ENCODE peak calls at places on chromosomes 16 and 17, in ten cellular contexts. One of them, this sample, is unnamed.

GRCh38 chr17:3710951-3711383 is 12.7 kb upstream of the HASPIN start:
- DNase-seq in neural progenitor cell: no peak
- DNase-seq in AG04450: no peak
- DNase-seq in ovary: no peak
- DNase-seq in lung: no peak
- DNase-seq in astrocyte: peak
- DNase-seq in fibroblast of lung: peak
- DNase-seq in tibial nerve: no peak
- DNase-seq in OCI-LY7: peak
- DNase-seq in psoas muscle: no peak
- DNase-seq in this sample: peak

GRCh38 chr17:45228985-45229517 is 7.4 kb downstream of the FMNL1 start:
- DNase-seq in neural progenitor cell: peak
- DNase-seq in AG04450: peak
- DNase-seq in ovary: peak
- DNase-seq in lung: peak
- DNase-seq in astrocyte: peak
- DNase-seq in fibroblast of lung: peak
- DNase-seq in tibial nerve: peak
- DNase-seq in OCI-LY7: peak
- DNase-seq in psoas muscle: peak
- DNase-seq in this sample: peak

GRCh38 chr16:17204248-17205043 is 266.3 kb downstream of the XYLT1 start:
- DNase-seq in neural progenitor cell: no peak
- DNase-seq in AG04450: no peak
- DNase-seq in ovary: no peak
- DNase-seq in lung: no peak
- DNase-seq in astrocyte: no peak
- DNase-seq in fibroblast of lung: no peak
- DNase-seq in tibial nerve: no peak
- DNase-seq in OCI-LY7: no peak
- DNase-seq in psoas muscle: no peak
- DNase-seq in this sample: no peak

GRCh38 chr17:83173997-83174858 is 94.8 kb downstream of the METRNL start:
- DNase-seq in neural progenitor cell: peak
- DNase-seq in AG04450: no peak
- DNase-seq in ovary: peak
- DNase-seq in lung: peak
- DNase-seq in astrocyte: no peak
- DNase-seq in fibroblast of lung: no peak
- DNase-seq in tibial nerve: peak
- DNase-seq in OCI-LY7: peak
- DNase-seq in psoas muscle: peak
- DNase-seq in this sample: no peak

GRCh38 chr17:56570199-56570598 is 23.3 kb upstream of the NOG start:
- DNase-seq in neural progenitor cell: no peak
- DNase-seq in AG04450: no peak
- DNase-seq in ovary: no peak
- DNase-seq in lung: no peak
- DNase-seq in astrocyte: no peak
- DNase-seq in fibroblast of lung: no peak
- DNase-seq in tibial nerve: no peak
- DNase-seq in OCI-LY7: no peak
- DNase-seq in psoas muscle: no peak
- DNase-seq in this sample: no peak

GRCh38 chr16:50696575-50697420 is 3.4 kb downstream of the NOD2 start:
- DNase-seq in neural progenitor cell: no peak
- DNase-seq in AG04450: no peak
- DNase-seq in ovary: peak
- DNase-seq in lung: peak
- DNase-seq in astrocyte: peak
- DNase-seq in fibroblast of lung: peak
- DNase-seq in tibial nerve: peak
- DNase-seq in OCI-LY7: no peak
- DNase-seq in psoas muscle: peak
- DNase-seq in this sample: peak

GRCh38 chr17:20043034-20043433 is 33.9 kb downstream of the SPECC1 start:
- DNase-seq in neural progenitor cell: no peak
- DNase-seq in AG04450: no peak
- DNase-seq in ovary: no peak
- DNase-seq in lung: no peak
- DNase-seq in astrocyte: no peak
- DNase-seq in fibroblast of lung: no peak
- DNase-seq in tibial nerve: no peak
- DNase-seq in OCI-LY7: no peak
- DNase-seq in psoas muscle: no peak
- DNase-seq in this sample: no peak

GRCh38 chr17:7004398-7005253 is 7.8 kb upstream of the RNASEK start:
- DNase-seq in neural progenitor cell: peak
- DNase-seq in AG04450: no peak
- DNase-seq in ovary: no peak
- DNase-seq in lung: no peak
- DNase-seq in astrocyte: no peak
- DNase-seq in fibroblast of lung: peak
- DNase-seq in tibial nerve: peak
- DNase-seq in OCI-LY7: peak
- DNase-seq in psoas muscle: no peak
- DNase-seq in this sample: no peak

GRCh38 chr17:19016297-19016696 is 11.7 kb upstream of the FAM83G start:
- DNase-seq in neural progenitor cell: no peak
- DNase-seq in AG04450: no peak
- DNase-seq in ovary: no peak
- DNase-seq in lung: no peak
- DNase-seq in astrocyte: no peak
- DNase-seq in fibroblast of lung: no peak
- DNase-seq in tibial nerve: no peak
- DNase-seq in OCI-LY7: no peak
- DNase-seq in psoas muscle: no peak
- DNase-seq in this sample: no peak

GRCh38 chr17:37759014-37759637 is 14.3 kb upstream of the HNF1B start:
- DNase-seq in neural progenitor cell: no peak
- DNase-seq in AG04450: no peak
- DNase-seq in ovary: no peak
- DNase-seq in lung: no peak
- DNase-seq in astrocyte: no peak
- DNase-seq in fibroblast of lung: no peak
- DNase-seq in tibial nerve: no peak
- DNase-seq in OCI-LY7: no peak
- DNase-seq in psoas muscle: no peak
- DNase-seq in this sample: no peak

GRCh38 chr16:88534731-88535141 is 35.5 kb upstream of the ZC3H18 start:
- DNase-seq in neural progenitor cell: peak
- DNase-seq in AG04450: no peak
- DNase-seq in ovary: peak
- DNase-seq in lung: no peak
- DNase-seq in astrocyte: peak
- DNase-seq in fibroblast of lung: peak
- DNase-seq in tibial nerve: no peak
- DNase-seq in OCI-LY7: peak
- DNase-seq in psoas muscle: peak
- DNase-seq in this sample: peak
- TF ChIP-seq CTCF in neural progenitor cell: no peak
- TF ChIP-seq CTCF in AG04450: no peak
- TF ChIP-seq CTCF in ovary: no peak
- TF ChIP-seq CTCF in lung: no peak
- TF ChIP-seq CTCF in astrocyte: no peak
- TF ChIP-seq CTCF in fibroblast of lung: no peak
- TF ChIP-seq CTCF in tibial nerve: no peak
- TF ChIP-seq CTCF in OCI-LY7: no peak
- TF ChIP-seq CTCF in psoas muscle: no peak
- TF ChIP-seq CTCF in this sample: peak

DNA sequence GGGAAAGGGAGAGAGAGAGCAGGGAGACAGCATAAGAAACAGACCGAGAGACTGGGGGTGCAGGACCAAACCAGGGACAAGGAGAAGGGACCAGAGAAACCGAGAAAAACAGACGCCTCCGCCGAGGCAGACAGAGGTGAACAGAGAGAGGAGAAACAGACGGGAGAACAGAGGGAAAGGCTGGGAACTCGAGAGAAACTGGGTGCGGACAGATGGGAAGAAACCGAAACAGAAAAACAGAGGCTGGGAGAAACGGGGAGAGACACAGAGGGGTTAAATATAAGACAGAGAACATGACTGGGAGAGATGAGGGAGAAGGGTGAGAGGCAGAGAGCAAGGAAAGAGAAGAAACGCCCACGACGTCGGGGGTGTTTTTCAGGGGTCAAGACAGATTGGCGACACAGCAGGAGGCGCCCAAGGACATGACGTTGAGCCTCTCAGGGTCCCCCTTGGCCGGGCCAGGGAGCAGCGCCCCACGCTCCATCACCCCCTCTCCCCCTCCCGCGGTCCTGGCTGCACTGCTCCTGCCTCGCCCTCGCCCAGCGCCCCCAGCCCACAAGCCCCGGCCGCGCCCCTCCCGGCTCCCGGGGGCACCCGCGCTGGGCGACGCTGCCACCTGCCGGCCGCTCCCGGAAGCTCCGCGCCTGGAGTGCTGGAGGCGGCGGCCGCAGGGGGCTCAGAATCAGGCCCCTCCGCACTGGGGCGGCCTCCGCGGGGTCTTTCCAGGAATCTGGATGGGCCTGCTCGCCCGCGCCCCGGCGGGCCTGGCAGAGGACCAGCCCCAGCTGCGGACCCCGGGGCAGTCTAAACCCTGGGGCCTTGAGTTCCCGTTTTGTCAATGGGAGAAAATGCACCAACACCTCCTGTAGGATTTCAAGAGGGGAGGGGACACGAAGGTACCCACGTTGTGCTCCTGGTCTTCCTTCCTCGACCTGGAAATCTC is 1.3 kb upstream of the TMEM92 start:
- DNase-seq in neural progenitor cell: peak
- DNase-seq in AG04450: no peak
- DNase-seq in ovary: peak
- DNase-seq in lung: no peak
- DNase-seq in astrocyte: no peak
- DNase-seq in fibroblast of lung: peak
- DNase-seq in tibial nerve: peak
- DNase-seq in OCI-LY7: peak
- DNase-seq in psoas muscle: peak
- DNase-seq in this sample: peak
- H3K27ac ChIP-seq in neural progenitor cell: no peak
- H3K27ac ChIP-seq in AG04450: peak
- H3K27ac ChIP-seq in ovary: peak
- H3K27ac ChIP-seq in lung: no peak
- H3K27ac ChIP-seq in astrocyte: peak
- H3K27ac ChIP-seq in fibroblast of lung: peak
- H3K27ac ChIP-seq in tibial nerve: peak
- H3K27ac ChIP-seq in OCI-LY7: no peak
- H3K27ac ChIP-seq in psoas muscle: peak
- H3K27ac ChIP-seq in this sample: peak

GRCh38 chr16:2472885-2473284 is 1.8 kb downstream of the NTN3 start:
- DNase-seq in neural progenitor cell: no peak
- DNase-seq in AG04450: no peak
- DNase-seq in ovary: peak
- DNase-seq in lung: no peak
- DNase-seq in astrocyte: no peak
- DNase-seq in fibroblast of lung: no peak
- DNase-seq in tibial nerve: no peak
- DNase-seq in OCI-LY7: no peak
- DNase-seq in psoas muscle: no peak
- DNase-seq in this sample: no peak

GRCh38 chr16:2473425-2473926 is 1.5 kb upstream of the TBC1D24 start:
- DNase-seq in neural progenitor cell: peak
- DNase-seq in AG04450: no peak
- DNase-seq in ovary: no peak
- DNase-seq in lung: no peak
- DNase-seq in astrocyte: no peak
- DNase-seq in fibroblast of lung: no peak
- DNase-seq in tibial nerve: no peak
- DNase-seq in OCI-LY7: peak
- DNase-seq in psoas muscle: no peak
- DNase-seq in this sample: no peak

GRCh38 chr16:2474877-2475412 is at the start of gene TBC1D24:
- DNase-seq in neural progenitor cell: peak
- DNase-seq in AG04450: no peak
- DNase-seq in ovary: peak
- DNase-seq in lung: peak
- DNase-seq in astrocyte: peak
- DNase-seq in fibroblast of lung: peak
- DNase-seq in tibial nerve: peak
- DNase-seq in OCI-LY7: peak
- DNase-seq in psoas muscle: peak
- DNase-seq in this sample: peak

GRCh38 chr16:2475413-2476344 is 752 bp downstream of the TBC1D24 start:
- DNase-seq in neural progenitor cell: peak
- DNase-seq in AG04450: no peak
- DNase-seq in ovary: no peak
- DNase-seq in lung: no peak
- DNase-seq in astrocyte: no peak
- DNase-seq in fibroblast of lung: no peak
- DNase-seq in tibial nerve: no peak
- DNase-seq in OCI-LY7: peak
- DNase-seq in psoas muscle: no peak
- DNase-seq in this sample: no peak

DNA sequence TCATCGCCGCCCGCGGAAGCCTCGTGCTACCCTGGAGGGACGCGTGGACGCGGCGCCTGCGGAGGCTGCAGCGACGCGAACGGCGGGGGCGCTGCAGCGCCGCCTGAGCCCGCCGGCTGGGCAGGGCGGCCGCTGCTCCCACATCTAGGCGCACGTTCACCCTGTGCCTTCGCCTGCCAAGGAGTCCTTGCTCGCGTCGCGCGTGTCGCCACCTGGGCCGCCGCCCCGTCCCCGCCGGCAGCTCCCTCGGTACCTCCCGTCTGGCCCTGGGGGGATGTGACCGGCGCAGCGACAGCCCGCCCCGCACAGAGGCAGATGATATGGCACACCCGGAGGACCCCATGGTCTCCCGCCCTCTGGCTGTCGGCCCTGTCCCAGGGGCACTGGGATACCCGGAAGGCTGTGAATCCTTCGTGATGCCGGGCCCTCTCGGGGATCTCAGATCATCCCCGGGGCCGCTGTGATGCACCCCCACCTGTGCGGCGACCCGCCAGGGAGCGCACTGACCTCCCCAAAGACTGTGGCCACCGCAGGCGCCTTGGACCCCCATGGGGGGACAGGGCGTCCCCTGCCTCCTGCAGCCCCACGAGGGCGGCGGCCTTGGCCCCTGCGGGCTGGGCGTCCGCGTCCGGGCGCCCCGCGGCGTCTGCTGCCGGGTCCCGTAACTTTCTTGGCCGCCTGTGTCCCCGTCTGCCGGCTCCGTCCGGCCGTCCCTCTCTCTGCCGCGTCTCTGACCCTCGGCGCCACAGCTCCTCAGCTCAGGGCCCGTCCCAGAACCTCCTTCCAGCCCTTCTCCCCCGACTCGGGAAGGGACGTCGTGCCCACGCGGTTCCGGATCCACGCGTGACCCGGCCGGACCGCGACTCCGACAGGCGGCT is 689 bp upstream of the TBC1D24 start:
- DNase-seq in neural progenitor cell: peak
- DNase-seq in AG04450: no peak
- DNase-seq in ovary: peak
- DNase-seq in lung: no peak
- DNase-seq in astrocyte: no peak
- DNase-seq in fibroblast of lung: no peak
- DNase-seq in tibial nerve: no peak
- DNase-seq in OCI-LY7: peak
- DNase-seq in psoas muscle: peak
- DNase-seq in this sample: no peak
- TF ChIP-seq CTCF in neural progenitor cell: peak
- TF ChIP-seq CTCF in AG04450: peak
- TF ChIP-seq CTCF in ovary: no peak
- TF ChIP-seq CTCF in lung: peak
- TF ChIP-seq CTCF in astrocyte: no peak
- TF ChIP-seq CTCF in fibroblast of lung: peak
- TF ChIP-seq CTCF in tibial nerve: peak
- TF ChIP-seq CTCF in OCI-LY7: peak
- TF ChIP-seq CTCF in psoas muscle: peak
- TF ChIP-seq CTCF in this sample: peak

GRCh38 chr17:411416-412120 is 59.0 kb upstream of the RPH3AL start:
- DNase-seq in neural progenitor cell: no peak
- DNase-seq in AG04450: no peak
- DNase-seq in ovary: no peak
- DNase-seq in lung: no peak
- DNase-seq in astrocyte: no peak
- DNase-seq in fibroblast of lung: no peak
- DNase-seq in tibial nerve: no peak
- DNase-seq in OCI-LY7: no peak
- DNase-seq in psoas muscle: no peak
- DNase-seq in this sample: no peak
- H3K27ac ChIP-seq in neural progenitor cell: no peak
- H3K27ac ChIP-seq in AG04450: no peak
- H3K27ac ChIP-seq in ovary: no peak
- H3K27ac ChIP-seq in lung: no peak
- H3K27ac ChIP-seq in astrocyte: no peak
- H3K27ac ChIP-seq in fibroblast of lung: no peak
- H3K27ac ChIP-seq in tibial nerve: no peak
- H3K27ac ChIP-seq in OCI-LY7: no peak
- H3K27ac ChIP-seq in psoas muscle: no peak
- H3K27ac ChIP-seq in this sample: peak

This sample was measured in RWPE1.